ENCODE peak calls at places on chromosomes 4 and X, in ten cellular contexts. R is type B pancreatic cell, V is GM13977, E is hepatocyte, Y is choroid plexus epithelial cell, W is AG10803, Q is astrocyte of the spinal cord, P is osteocyte, T is BJ, U is brain microvascular endothelial cell. O is an unnamed sample.

GRCh38 chrX:47854474-47854873 is 17.8 kb downstream of the ZNF81 start:
- DNase-seq in W (peak; percentile 10), Q (peak; percentile 5), Y (peak; percentile 55), E (peak; percentile 30), V (no peak), P (no peak), T (no peak), R (no peak), U (peak; percentile 24), O (peak; percentile 17)

GRCh38 chrX:42803320-42803719 is 25.4 kb upstream of the PPP1R2C start:
- DNase-seq in U (no peak), P (no peak), T (peak; percentile 28), W (peak; percentile 72), V (no peak), E (no peak), Q (peak; percentile 21), Y (peak; percentile 5), R (no peak), O (peak; percentile 2)

GRCh38 chr4:732911-733630 is 27.4 kb downstream of the PCGF3 start:
- DNase-seq in W (no peak), Y (no peak), U (no peak), P (no peak), T (no peak), R (no peak), V (no peak), Q (no peak), E (no peak), O (no peak)

GRCh38 chr4:88705805-88706518 is 8.3 kb upstream of the NAP1L5 start:
- DNase-seq in V (no peak), Q (peak; percentile 23), T (no peak), U (no peak), R (no peak), P (no peak), E (no peak), Y (peak; percentile 35), W (peak; percentile 58), O (peak; percentile 15)

GRCh38 chr4:40809058-40809457 is 59.3 kb downstream of the NSUN7 start:
- DNase-seq in E (peak; percentile 12), V (no peak), Y (no peak), P (no peak), R (no peak), W (no peak), T (no peak), U (no peak), Q (no peak), O (no peak)

GRCh38 chrX:17028381-17028780 is 81.9 kb downstream of the REPS2 start:
- DNase-seq in P (no peak), E (no peak), Q (no peak), U (no peak), W (no peak), T (no peak), V (no peak), Y (no peak), R (no peak), O (no peak)

GRCh38 chrX:48487362-48487785 is 11.4 kb downstream of the FTSJ1 start:
- DNase-seq in Y (peak; percentile 95), E (no peak), U (peak; percentile 97), T (peak; percentile 86), P (peak; percentile 86), Q (peak; percentile 94), R (no peak), V (no peak), W (peak; percentile 96), O (peak; percentile 93)

GRCh38 chr4:25174674-25175073 is 14.4 kb upstream of the SEPSECS start:
- DNase-seq in E (no peak), Y (no peak), T (no peak), W (peak; percentile 16), V (no peak), P (no peak), R (no peak), U (no peak), Q (no peak), O (peak; percentile 68)

GRCh38 chr4:48493485-48494100 is 3.5 kb downstream of the ZAR1 start:
- DNase-seq in Y (no peak), U (no peak), E (no peak), V (no peak), R (no peak), W (no peak), P (no peak), T (no peak), Q (no peak), O (no peak)

GRCh38 chr4:6095023-6095817 is 77.0 kb upstream of the C4orf50 start:
- DNase-seq in U (peak; percentile 18), V (no peak), Y (no peak), R (no peak), E (peak; percentile 57), P (no peak), T (no peak), Q (no peak), W (peak; percentile 27), O (peak; percentile 39)

GRCh38 chr4:132923516-132923915 is 225.6 kb upstream of the PCDH10 start:
- DNase-seq in W (no peak), R (no peak), E (no peak), P (no peak), U (no peak), Y (no peak), Q (no peak), V (no peak), T (no peak), O (no peak)

GRCh38 chrX:39158801-39159657 is 357.8 kb downstream of the MID1IP1 start:
- DNase-seq in U (peak; percentile 90), V (no peak), Q (peak; percentile 66), E (peak; percentile 16), W (no peak), T (peak; percentile 5), R (no peak), Y (peak; percentile 58), P (no peak), O (no peak)

GRCh38 chr4:162237676-162238075 is 73.9 kb upstream of the FSTL5 start:
- DNase-seq in U (no peak), V (no peak), E (no peak), R (no peak), P (no peak), Y (no peak), Q (no peak), T (no peak), W (no peak), O (no peak)

GRCh38 chr4:2249526-2249991 is 7.6 kb upstream of the HAUS3 start:
- DNase-seq in V (no peak), U (no peak), Q (no peak), E (peak; percentile 2), P (no peak), Y (no peak), R (no peak), T (no peak), W (no peak), O (no peak)

GRCh38 chrX:46317158-46317557 is 228.1 kb downstream of the ZNF674 start:
- DNase-seq in U (no peak), V (no peak), P (no peak), W (no peak), Y (no peak), Q (no peak), E (no peak), R (no peak), T (no peak), O (peak; percentile 20)

GRCh38 chr4:173991814-173992213 is 291.7 kb downstream of the FBXO8 start:
- DNase-seq in W (no peak), V (no peak), E (no peak), Y (no peak), P (no peak), U (no peak), T (no peak), R (no peak), Q (no peak), O (no peak)

GRCh38 chr4:173991321-173991720 is 292.1 kb downstream of the FBXO8 start:
- DNase-seq in V (no peak), P (no peak), T (no peak), Y (no peak), R (no peak), U (no peak), E (no peak), W (no peak), Q (no peak), O (no peak)

GRCh38 chr4:173990879-173991231 is 292.6 kb downstream of the FBXO8 start:
- DNase-seq in R (no peak), Y (peak; percentile 25), T (no peak), V (no peak), W (no peak), Q (no peak), E (peak; percentile 61), U (no peak), P (no peak), O (no peak)

GRCh38 chr4:173990126-173990878 is 293.2 kb downstream of the FBXO8 start:
- DNase-seq in W (peak; percentile 49), E (peak; percentile 51), P (no peak), R (no peak), V (no peak), T (no peak), U (peak; percentile 6), Y (peak; percentile 69), Q (peak; percentile 44), O (peak; percentile 42)
- TF ChIP-seq CTCF in W (peak; percentile 75), E (peak; percentile 66), P (peak; percentile 53), R (peak; percentile 74), V (peak; percentile 37), T (peak; percentile 70), U (peak; percentile 75), Y (peak; percentile 79), Q (peak; percentile 65), O (peak; percentile 61)

GRCh38 chrX:136272325-136272724 is 21.1 kb upstream of the MAP7D3 start:
- DNase-seq in Y (peak; percentile 33), U (no peak), W (peak; percentile 23), E (no peak), R (no peak), P (no peak), V (no peak), Q (no peak), T (no peak), O (peak; percentile 27)
- TF ChIP-seq CTCF in Y (peak; percentile 45), U (peak; percentile 16), W (peak; percentile 27), E (no peak), R (no peak), P (peak; percentile 9), V (no peak), Q (peak; percentile 19), T (peak; percentile 16), O (no peak)

DNA sequence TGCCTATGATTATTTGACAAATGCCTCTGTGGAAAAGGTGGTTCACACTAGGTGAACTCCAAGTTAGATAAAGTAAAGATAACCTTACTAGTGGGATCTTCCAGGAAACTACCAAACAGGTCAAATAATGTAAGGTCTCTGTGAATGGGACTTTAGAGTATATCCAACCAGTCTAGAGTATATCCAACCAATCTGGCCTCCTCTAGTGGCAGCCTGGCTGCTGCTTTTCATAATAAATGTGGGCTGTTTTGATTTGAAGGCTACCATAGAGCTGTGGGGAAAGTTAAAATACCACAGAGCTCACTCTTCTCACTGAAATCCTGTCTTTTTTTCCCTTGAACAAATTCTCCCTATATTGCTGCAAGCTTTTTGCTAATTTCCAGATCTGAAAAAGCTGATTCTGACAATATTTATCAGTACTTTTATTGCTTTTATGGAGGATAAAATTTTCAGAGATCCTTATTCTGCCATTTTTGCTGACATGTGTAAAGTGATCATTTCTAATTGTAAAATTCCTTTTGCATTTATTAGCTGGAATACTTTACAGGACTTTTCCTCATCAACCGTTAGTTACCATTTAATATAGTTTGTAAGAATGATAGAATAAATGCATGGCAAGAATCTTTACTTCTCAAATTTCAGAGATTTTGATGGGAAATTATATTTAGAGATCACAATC is 111.3 kb downstream of the TET2 start:
- DNase-seq in Y (peak; percentile 10), V (no peak), E (no peak), U (no peak), Q (no peak), P (no peak), R (no peak), T (no peak), W (no peak), O (peak; percentile 2)
- TF ChIP-seq CTCF in Y (peak; percentile 39), V (peak; percentile 11), E (peak; percentile 6), U (peak; percentile 47), Q (peak; percentile 25), P (peak; percentile 7), R (no peak), T (no peak), W (no peak), O (no peak)

GRCh38 chrX:12497832-12498591 is 293.2 kb upstream of the PRPS2 start:
- DNase-seq in P (no peak), Y (no peak), U (no peak), R (no peak), Q (no peak), T (no peak), W (no peak), V (peak; percentile 20), E (peak; percentile 19), O (peak; percentile 30)
- TF ChIP-seq CTCF in P (no peak), Y (no peak), U (peak; percentile 16), R (peak; percentile 55), Q (no peak), T (no peak), W (no peak), V (peak; percentile 60), E (peak; percentile 20), O (no peak)

O was measured in MCF 10A.